ENCODE peak calls at places on chromosomes 2 and 18, in seven cellular contexts. S is endodermal cell, H is KBM-7, L is T-helper 2 cell, G is nephron progenitor cell, F is astrocyte of the cerebellum, O is GM06990. Q is an unnamed sample.

GRCh38 chr2:162075689-162076132 is 1.7 kb upstream of the DPP4 start:
- DNase-seq in S (no peak), L (no peak), F (no peak), O (no peak), H (no peak), G (no peak), Q (no peak)

GRCh38 chr2:174972924-174973323 is 32.3 kb downstream of the CHN1 start:
- DNase-seq in F (no peak), O (no peak), S (no peak), G (no peak), L (no peak), H (no peak), Q (no peak)

GRCh38 chr18:23689031-23689615 is at the start of gene LAMA3:
- DNase-seq in G (peak; percentile 74), F (no peak), H (peak; percentile 65), O (peak; percentile 47), L (peak; percentile 15), S (peak; percentile 80), Q (peak; percentile 73)

GRCh38 chr2:219448099-219448775 is 13.6 kb downstream of the SPEG start:
- DNase-seq in L (no peak), G (peak; percentile 44), S (peak; percentile 85), O (no peak), H (no peak), F (no peak), Q (peak; percentile 71)

GRCh38 chr18:27861539-27861938 is 315.4 kb downstream of the CDH2 start:
- DNase-seq in G (peak; percentile 23), O (no peak), F (no peak), S (no peak), L (no peak), H (no peak), Q (peak; percentile 14)

GRCh38 chr2:186755066-186755465 is 61.2 kb downstream of the FAM171B start:
- DNase-seq in L (no peak), F (peak; percentile 57), G (no peak), S (no peak), H (no peak), O (no peak), Q (no peak)

GRCh38 chr2:150924862-150925261 is 336.8 kb downstream of the RBM43 start:
- DNase-seq in H (no peak), F (no peak), L (no peak), S (no peak), O (no peak), G (no peak), Q (no peak)

GRCh38 chr2:39050109-39050508 is 70.7 kb downstream of the SOS1 start:
- DNase-seq in G (no peak), L (no peak), S (no peak), O (no peak), F (no peak), H (no peak), Q (no peak)

GRCh38 chr2:215664847-215665525 is 229.1 kb upstream of the FN1 start:
- DNase-seq in H (no peak), S (no peak), L (no peak), F (peak; percentile 72), G (no peak), O (peak; percentile 47), Q (no peak)

GRCh38 chr2:11829324-11829946 is 83.0 kb downstream of the LPIN1 start:
- DNase-seq in G (peak; percentile 77), F (peak; percentile 9), O (peak; percentile 78), H (peak; percentile 77), S (peak; percentile 95), L (peak; percentile 55), Q (peak; percentile 86)

GRCh38 chr2:27115485-27115884 is 3.4 kb downstream of the CGREF1 start:
- DNase-seq in H (no peak), F (no peak), S (no peak), O (no peak), G (no peak), L (no peak), Q (no peak)

GRCh38 chr2:48799605-48800004 is 44.1 kb upstream of the LHCGR start:
- DNase-seq in O (no peak), F (no peak), H (no peak), G (no peak), L (no peak), S (no peak), Q (no peak)

GRCh38 chr2:117985092-117985491 is 28.8 kb downstream of the CCDC93 start:
- DNase-seq in G (no peak), F (no peak), O (no peak), H (no peak), L (no peak), S (peak; percentile 59), Q (peak; percentile 21)

GRCh38 chr2:175404839-175405238 is 223.3 kb upstream of the ATP5MC3 start:
- DNase-seq in H (no peak), G (no peak), F (no peak), S (no peak), O (no peak), L (no peak), Q (no peak)

GRCh38 chr2:63903003-63903402 is 61.3 kb downstream of the UGP2 start:
- DNase-seq in S (no peak), O (peak; percentile 24), G (no peak), L (no peak), F (no peak), H (no peak), Q (no peak)

GRCh38 chr2:203706403-203706802 is at the start of gene CD28:
- DNase-seq in S (no peak), G (no peak), H (no peak), L (peak; percentile 88), F (no peak), O (peak; percentile 86), Q (no peak)

GRCh38 chr2:147173186-147173575 is 671.6 kb upstream of the ACVR2A start:
- DNase-seq in L (no peak), H (no peak), G (no peak), F (no peak), O (no peak), S (no peak), Q (no peak)

GRCh38 chr2:177604291-177605065 is 211.9 kb downstream of the AGPS start:
- DNase-seq in O (no peak), F (peak; percentile 56), H (peak; percentile 43), G (peak; percentile 27), L (no peak), S (peak; percentile 71), Q (peak; percentile 74)

GRCh38 chr2:72103161-72103560 is 44.5 kb downstream of the CYP26B1 start:
- DNase-seq in H (no peak), O (no peak), S (peak; percentile 15), G (no peak), F (no peak), L (no peak), Q (no peak)

GRCh38 chr2:239002960-239003932 is 155.4 kb downstream of the TWIST2 start:
- DNase-seq in L (no peak), F (peak; percentile 11), S (peak; percentile 17), H (no peak), O (no peak), G (no peak), Q (no peak)

GRCh38 chr2:120760446-120761135 is 24.9 kb downstream of the GLI2 start:
- DNase-seq in O (no peak), S (peak; percentile 45), L (no peak), F (no peak), G (peak; percentile 52), H (no peak), Q (no peak)

GRCh38 chr2:241762933-241763369 is 13.7 kb upstream of the GAL3ST2 start:
- DNase-seq in H (no peak), F (no peak), O (no peak), G (no peak), S (peak; percentile 35), L (no peak), Q (peak; percentile 3)

GRCh38 chr2:198994678-198995077 is 463.1 kb downstream of the SATB2 start:
- DNase-seq in F (no peak), H (no peak), O (no peak), G (no peak), L (no peak), S (no peak), Q (no peak)

GRCh38 chr18:24386680-24387079 is 10.9 kb downstream of the OSBPL1A start:
- DNase-seq in H (no peak), G (no peak), O (no peak), F (no peak), S (no peak), L (no peak), Q (no peak)

GRCh38 chr2:223043164-223043941 is 8.6 kb upstream of the KCNE4 start:
- DNase-seq in L (no peak), O (no peak), F (no peak), S (no peak), G (no peak), H (peak; percentile 72), Q (no peak)

GRCh38 chr2:97747716-97748115 is 34.3 kb downstream of the ZAP70 start:
- DNase-seq in O (no peak), L (no peak), F (no peak), G (no peak), S (no peak), H (no peak), Q (no peak)

GRCh38 chr2:240620149-240620731 is 5.0 kb upstream of the GPR35 start:
- DNase-seq in G (no peak), L (no peak), S (peak; percentile 19), F (no peak), H (no peak), O (no peak), Q (no peak)

GRCh38 chr18:7749510-7749981 is 182.4 kb downstream of the PTPRM start:
- DNase-seq in L (no peak), H (no peak), S (no peak), F (no peak), O (no peak), G (no peak), Q (no peak)

GRCh38 chr2:172248381-172249173 is 145.9 kb upstream of the DLX2 start:
- DNase-seq in H (no peak), S (peak; percentile 52), F (no peak), O (no peak), G (no peak), L (no peak), Q (no peak)

GRCh38 chr2:19102696-19103403 is 255.6 kb downstream of the OSR1 start:
- DNase-seq in S (no peak), O (no peak), F (no peak), H (no peak), L (no peak), G (no peak), Q (no peak)

GRCh38 chr2:862356-862687 is 88.3 kb upstream of the SNTG2 start:
- DNase-seq in O (no peak), L (no peak), G (no peak), S (no peak), F (no peak), H (no peak), Q (no peak)

GRCh38 chr2:73020657-73021370 is 50.7 kb downstream of the SFXN5 start:
- DNase-seq in L (no peak), S (no peak), O (no peak), G (no peak), H (no peak), F (peak; percentile 71), Q (no peak)

Q was measured in iPS-NIHi11.